ENCODE peak calls at places on chromosomes 12 and 14, in seven cellular contexts. One of them, this sample, is unnamed.

GRCh38 chr12:127310548-127310947 is 956.4 kb upstream of the TMEM132C start:
- DNase-seq in MCF 10A: no peak
- DNase-seq in mucosa of gallbladder: no peak
- DNase-seq in activated CD4-positive, alpha-beta T cell treated with anti-CD3 and anti-CD28 coated beads for 1 hour: no peak
- DNase-seq in tibial nerve: no peak
- DNase-seq in CD8-positive, alpha-beta T cell: no peak
- DNase-seq in astrocyte of the hippocampus: no peak
- DNase-seq in this sample: no peak

GRCh38 chr12:132453361-132454133 is 36.4 kb upstream of the FBRSL1 start:
- DNase-seq in MCF 10A: peak; percentile 82
- DNase-seq in mucosa of gallbladder: no peak
- DNase-seq in activated CD4-positive, alpha-beta T cell treated with anti-CD3 and anti-CD28 coated beads for 1 hour: no peak
- DNase-seq in tibial nerve: no peak
- DNase-seq in CD8-positive, alpha-beta T cell: no peak
- DNase-seq in astrocyte of the hippocampus: peak; percentile 69
- DNase-seq in this sample: no peak

GRCh38 chr12:8996682-8997405 is 7.5 kb downstream of the KLRG1 start:
- DNase-seq in MCF 10A: peak; percentile 18
- DNase-seq in mucosa of gallbladder: no peak
- DNase-seq in activated CD4-positive, alpha-beta T cell treated with anti-CD3 and anti-CD28 coated beads for 1 hour: no peak
- DNase-seq in tibial nerve: no peak
- DNase-seq in CD8-positive, alpha-beta T cell: no peak
- DNase-seq in astrocyte of the hippocampus: peak; percentile 49
- DNase-seq in this sample: peak; percentile 79

GRCh38 chr12:12505544-12506501 is 56.8 kb downstream of the DUSP16 start:
- DNase-seq in MCF 10A: no peak
- DNase-seq in mucosa of gallbladder: no peak
- DNase-seq in activated CD4-positive, alpha-beta T cell treated with anti-CD3 and anti-CD28 coated beads for 1 hour: no peak
- DNase-seq in tibial nerve: peak; percentile 21
- DNase-seq in CD8-positive, alpha-beta T cell: no peak
- DNase-seq in astrocyte of the hippocampus: peak; percentile 12
- DNase-seq in this sample: no peak

GRCh38 chr14:23145794-23146422 is 26.9 kb upstream of the CEBPE start:
- DNase-seq in MCF 10A: no peak
- DNase-seq in mucosa of gallbladder: no peak
- DNase-seq in activated CD4-positive, alpha-beta T cell treated with anti-CD3 and anti-CD28 coated beads for 1 hour: no peak
- DNase-seq in tibial nerve: peak; percentile 42
- DNase-seq in CD8-positive, alpha-beta T cell: no peak
- DNase-seq in astrocyte of the hippocampus: no peak
- DNase-seq in this sample: no peak

GRCh38 chr12:107514887-107515445 is 170.6 kb upstream of the PWP1 start:
- DNase-seq in MCF 10A: peak; percentile 80
- DNase-seq in mucosa of gallbladder: no peak
- DNase-seq in activated CD4-positive, alpha-beta T cell treated with anti-CD3 and anti-CD28 coated beads for 1 hour: no peak
- DNase-seq in tibial nerve: peak; percentile 44
- DNase-seq in CD8-positive, alpha-beta T cell: no peak
- DNase-seq in astrocyte of the hippocampus: no peak
- DNase-seq in this sample: no peak

GRCh38 chr12:41345071-41345470 is 157.0 kb downstream of the PDZRN4 start:
- DNase-seq in MCF 10A: no peak
- DNase-seq in mucosa of gallbladder: no peak
- DNase-seq in activated CD4-positive, alpha-beta T cell treated with anti-CD3 and anti-CD28 coated beads for 1 hour: no peak
- DNase-seq in tibial nerve: no peak
- DNase-seq in CD8-positive, alpha-beta T cell: no peak
- DNase-seq in astrocyte of the hippocampus: peak; percentile 10
- DNase-seq in this sample: no peak

GRCh38 chr12:88334271-88334670 is 192.2 kb downstream of the TMTC3 start:
- DNase-seq in MCF 10A: peak; percentile 80
- DNase-seq in mucosa of gallbladder: no peak
- DNase-seq in activated CD4-positive, alpha-beta T cell treated with anti-CD3 and anti-CD28 coated beads for 1 hour: no peak
- DNase-seq in tibial nerve: peak; percentile 57
- DNase-seq in CD8-positive, alpha-beta T cell: no peak
- DNase-seq in astrocyte of the hippocampus: peak; percentile 46
- DNase-seq in this sample: peak; percentile 59

GRCh38 chr12:104485651-104486341 is 29.0 kb downstream of the CHST11 start:
- DNase-seq in MCF 10A: no peak
- DNase-seq in mucosa of gallbladder: no peak
- DNase-seq in activated CD4-positive, alpha-beta T cell treated with anti-CD3 and anti-CD28 coated beads for 1 hour: peak; percentile 33
- DNase-seq in tibial nerve: no peak
- DNase-seq in CD8-positive, alpha-beta T cell: no peak
- DNase-seq in astrocyte of the hippocampus: no peak
- DNase-seq in this sample: no peak

GRCh38 chr14:61620130-61620946 is 75.0 kb upstream of the HIF1A start:
- DNase-seq in MCF 10A: peak; percentile 90
- DNase-seq in mucosa of gallbladder: no peak
- DNase-seq in activated CD4-positive, alpha-beta T cell treated with anti-CD3 and anti-CD28 coated beads for 1 hour: no peak
- DNase-seq in tibial nerve: no peak
- DNase-seq in CD8-positive, alpha-beta T cell: no peak
- DNase-seq in astrocyte of the hippocampus: peak; percentile 76
- DNase-seq in this sample: peak; percentile 58

GRCh38 chr12:98743362-98743953 is 98.4 kb downstream of the APAF1 start:
- DNase-seq in MCF 10A: peak; percentile 39
- DNase-seq in mucosa of gallbladder: no peak
- DNase-seq in activated CD4-positive, alpha-beta T cell treated with anti-CD3 and anti-CD28 coated beads for 1 hour: no peak
- DNase-seq in tibial nerve: no peak
- DNase-seq in CD8-positive, alpha-beta T cell: no peak
- DNase-seq in astrocyte of the hippocampus: peak; percentile 46
- DNase-seq in this sample: no peak

GRCh38 chr14:68535404-68536024 is 257.4 kb downstream of the ZFP36L1 start:
- DNase-seq in MCF 10A: peak; percentile 60
- DNase-seq in mucosa of gallbladder: no peak
- DNase-seq in activated CD4-positive, alpha-beta T cell treated with anti-CD3 and anti-CD28 coated beads for 1 hour: no peak
- DNase-seq in tibial nerve: no peak
- DNase-seq in CD8-positive, alpha-beta T cell: no peak
- DNase-seq in astrocyte of the hippocampus: peak; percentile 73
- DNase-seq in this sample: peak; percentile 78

GRCh38 chr12:113051759-113052158 is 4.8 kb upstream of the DTX1 start:
- DNase-seq in MCF 10A: no peak
- DNase-seq in mucosa of gallbladder: no peak
- DNase-seq in activated CD4-positive, alpha-beta T cell treated with anti-CD3 and anti-CD28 coated beads for 1 hour: no peak
- DNase-seq in tibial nerve: no peak
- DNase-seq in CD8-positive, alpha-beta T cell: no peak
- DNase-seq in astrocyte of the hippocampus: no peak
- DNase-seq in this sample: no peak

GRCh38 chr12:30823140-30823669 is 68.5 kb upstream of the CAPRIN2 start:
- DNase-seq in MCF 10A: no peak
- DNase-seq in mucosa of gallbladder: peak; percentile 20
- DNase-seq in activated CD4-positive, alpha-beta T cell treated with anti-CD3 and anti-CD28 coated beads for 1 hour: peak; percentile 12
- DNase-seq in tibial nerve: no peak
- DNase-seq in CD8-positive, alpha-beta T cell: no peak
- DNase-seq in astrocyte of the hippocampus: no peak
- DNase-seq in this sample: no peak

GRCh38 chr14:50303744-50304471 is 8.1 kb downstream of the L2HGDH start:
- DNase-seq in MCF 10A: peak; percentile 81
- DNase-seq in mucosa of gallbladder: no peak
- DNase-seq in activated CD4-positive, alpha-beta T cell treated with anti-CD3 and anti-CD28 coated beads for 1 hour: no peak
- DNase-seq in tibial nerve: no peak
- DNase-seq in CD8-positive, alpha-beta T cell: no peak
- DNase-seq in astrocyte of the hippocampus: peak; percentile 9
- DNase-seq in this sample: no peak

GRCh38 chr12:54032220-54032619 is 630 bp upstream of the HOXC5 start:
- DNase-seq in MCF 10A: no peak
- DNase-seq in mucosa of gallbladder: no peak
- DNase-seq in activated CD4-positive, alpha-beta T cell treated with anti-CD3 and anti-CD28 coated beads for 1 hour: no peak
- DNase-seq in tibial nerve: no peak
- DNase-seq in CD8-positive, alpha-beta T cell: no peak
- DNase-seq in astrocyte of the hippocampus: no peak
- DNase-seq in this sample: no peak

GRCh38 chr12:6074394-6074793 is 50.1 kb downstream of the VWF start:
- DNase-seq in MCF 10A: no peak
- DNase-seq in mucosa of gallbladder: no peak
- DNase-seq in activated CD4-positive, alpha-beta T cell treated with anti-CD3 and anti-CD28 coated beads for 1 hour: no peak
- DNase-seq in tibial nerve: no peak
- DNase-seq in CD8-positive, alpha-beta T cell: no peak
- DNase-seq in astrocyte of the hippocampus: no peak
- DNase-seq in this sample: no peak

GRCh38 chr14:92657457-92658142 is 90.8 kb downstream of the LGMN start:
- DNase-seq in MCF 10A: no peak
- DNase-seq in mucosa of gallbladder: peak; percentile 47
- DNase-seq in activated CD4-positive, alpha-beta T cell treated with anti-CD3 and anti-CD28 coated beads for 1 hour: no peak
- DNase-seq in tibial nerve: peak; percentile 53
- DNase-seq in CD8-positive, alpha-beta T cell: no peak
- DNase-seq in astrocyte of the hippocampus: no peak
- DNase-seq in this sample: no peak

GRCh38 chr12:102970780-102971179 is 13.3 kb downstream of the ASCL1 start:
- DNase-seq in MCF 10A: no peak
- DNase-seq in mucosa of gallbladder: no peak
- DNase-seq in activated CD4-positive, alpha-beta T cell treated with anti-CD3 and anti-CD28 coated beads for 1 hour: no peak
- DNase-seq in tibial nerve: no peak
- DNase-seq in CD8-positive, alpha-beta T cell: no peak
- DNase-seq in astrocyte of the hippocampus: no peak
- DNase-seq in this sample: no peak

GRCh38 chr14:60311417-60311816 is 62.4 kb downstream of the PPM1A start:
- DNase-seq in MCF 10A: peak; percentile 8
- DNase-seq in mucosa of gallbladder: peak; percentile 34
- DNase-seq in activated CD4-positive, alpha-beta T cell treated with anti-CD3 and anti-CD28 coated beads for 1 hour: no peak
- DNase-seq in tibial nerve: peak; percentile 26
- DNase-seq in CD8-positive, alpha-beta T cell: no peak
- DNase-seq in astrocyte of the hippocampus: peak; percentile 44
- DNase-seq in this sample: peak; percentile 24

GRCh38 chr12:83318386-83318971 is 631.8 kb downstream of the TMTC2 start:
- DNase-seq in MCF 10A: peak; percentile 7
- DNase-seq in mucosa of gallbladder: no peak
- DNase-seq in activated CD4-positive, alpha-beta T cell treated with anti-CD3 and anti-CD28 coated beads for 1 hour: no peak
- DNase-seq in tibial nerve: no peak
- DNase-seq in CD8-positive, alpha-beta T cell: no peak
- DNase-seq in astrocyte of the hippocampus: peak; percentile 49
- DNase-seq in this sample: no peak

GRCh38 chr12:69211172-69211571 is 28.2 kb upstream of the CPSF6 start:
- DNase-seq in MCF 10A: no peak
- DNase-seq in mucosa of gallbladder: no peak
- DNase-seq in activated CD4-positive, alpha-beta T cell treated with anti-CD3 and anti-CD28 coated beads for 1 hour: no peak
- DNase-seq in tibial nerve: no peak
- DNase-seq in CD8-positive, alpha-beta T cell: no peak
- DNase-seq in astrocyte of the hippocampus: no peak
- DNase-seq in this sample: no peak